ENCODE peak calls at places on chromosomes 16 and 17, in eight cellular contexts. D, K, Z, O, I, R, N and W are unnamed samples.

GRCh38 chr17:59751955-59752413 is 44.5 kb downstream of the VMP1 start:
- DNase-seq in D (no peak), K (no peak), Z (no peak), O (no peak), I (no peak), R (peak), N (no peak), W (no peak)

GRCh38 chr16:67499159-67499558 is 15.8 kb upstream of the AGRP start:
- DNase-seq in D (no peak), K (no peak), Z (no peak), O (peak), I (no peak), R (peak), N (peak), W (no peak)

GRCh38 chr17:59769891-59770290 is 62.4 kb downstream of the VMP1 start:
- DNase-seq in D (no peak), K (no peak), Z (no peak), O (no peak), I (no peak), R (peak), N (no peak), W (no peak)

GRCh38 chr17:5115673-5116651 is at the start of gene USP6:
- DNase-seq in D (no peak), K (no peak), Z (no peak), O (no peak), I (no peak), R (peak), N (no peak), W (no peak)

GRCh38 chr17:48734328-48735056 is 5.9 kb upstream of the HOXB13 start:
- DNase-seq in D (no peak), K (no peak), Z (no peak), O (no peak), I (no peak), R (no peak), N (no peak), W (no peak)

GRCh38 chr17:33750943-33751701 is 458.0 kb upstream of the ASIC2 start:
- DNase-seq in D (peak), K (peak), Z (peak), O (peak), I (peak), R (peak), N (peak), W (peak)

GRCh38 chr16:89150090-89150835 is 21.3 kb upstream of the CDH15 start:
- DNase-seq in D (no peak), K (no peak), Z (no peak), O (peak), I (no peak), R (no peak), N (no peak), W (no peak)

GRCh38 chr17:30256756-30257506 is 21.4 kb upstream of the SLC6A4 start:
- DNase-seq in D (no peak), K (no peak), Z (no peak), O (no peak), I (no peak), R (peak), N (no peak), W (peak)

GRCh38 chr17:70076831-70077230 is 1.8 kb downstream of the KCNJ16 start:
- DNase-seq in D (no peak), K (no peak), Z (no peak), O (no peak), I (no peak), R (no peak), N (no peak), W (no peak)

GRCh38 chr17:4573682-4574081 is 10.6 kb upstream of the SMTNL2 start:
- DNase-seq in D (no peak), K (no peak), Z (no peak), O (peak), I (no peak), R (peak), N (no peak), W (no peak)

GRCh38 chr17:74779948-74780400 is 3.8 kb upstream of the NAT9 start:
- DNase-seq in D (peak), K (peak), Z (no peak), O (peak), I (no peak), R (no peak), N (peak), W (no peak)

GRCh38 chr16:23858496-23859062 is 22.8 kb downstream of the PRKCB start:
- DNase-seq in D (no peak), K (peak), Z (no peak), O (no peak), I (no peak), R (peak), N (no peak), W (no peak)

GRCh38 chr17:55734128-55734781 is 11.6 kb upstream of the TMEM100 start:
- DNase-seq in D (no peak), K (no peak), Z (peak), O (no peak), I (no peak), R (peak), N (no peak), W (no peak)

GRCh38 chr17:56593741-56594527 is 435 bp downstream of the NOG start:
- DNase-seq in D (peak), K (peak), Z (peak), O (peak), I (peak), R (peak), N (peak), W (peak)

GRCh38 chr16:30884760-30885159 is 9.1 kb downstream of the BCL7C start:
- DNase-seq in D (no peak), K (no peak), Z (no peak), O (no peak), I (no peak), R (no peak), N (no peak), W (no peak)

GRCh38 chr17:29005936-29006438 is at the start of gene SEZ6:
- DNase-seq in D (peak), K (peak), Z (peak), O (peak), I (peak), R (peak), N (peak), W (peak)

GRCh38 chr16:30335598-30336474 is 19.3 kb downstream of the CD2BP2 start:
- DNase-seq in D (peak), K (peak), Z (no peak), O (peak), I (no peak), R (peak), N (no peak), W (no peak)

GRCh38 chr16:87635541-87636049 is 33.3 kb downstream of the JPH3 start:
- DNase-seq in D (peak), K (peak), Z (peak), O (peak), I (peak), R (peak), N (no peak), W (peak)

GRCh38 chr17:48161127-48161905 is 53.8 kb downstream of the SNX11 start:
- DNase-seq in D (no peak), K (no peak), Z (no peak), O (no peak), I (no peak), R (no peak), N (no peak), W (no peak)

GRCh38 chr17:29740017-29740416 is 117.3 kb upstream of the CORO6 start:
- DNase-seq in D (no peak), K (no peak), Z (peak), O (no peak), I (no peak), R (no peak), N (no peak), W (no peak)

GRCh38 chr17:74945543-74945942 is 9.8 kb downstream of the OTOP3 start:
- DNase-seq in D (no peak), K (no peak), Z (no peak), O (no peak), I (no peak), R (no peak), N (no peak), W (no peak)

GRCh38 chr17:78719630-78720298 is 62.3 kb downstream of the CYTH1 start:
- DNase-seq in D (no peak), K (no peak), Z (no peak), O (no peak), I (no peak), R (no peak), N (no peak), W (no peak)

DNA sequence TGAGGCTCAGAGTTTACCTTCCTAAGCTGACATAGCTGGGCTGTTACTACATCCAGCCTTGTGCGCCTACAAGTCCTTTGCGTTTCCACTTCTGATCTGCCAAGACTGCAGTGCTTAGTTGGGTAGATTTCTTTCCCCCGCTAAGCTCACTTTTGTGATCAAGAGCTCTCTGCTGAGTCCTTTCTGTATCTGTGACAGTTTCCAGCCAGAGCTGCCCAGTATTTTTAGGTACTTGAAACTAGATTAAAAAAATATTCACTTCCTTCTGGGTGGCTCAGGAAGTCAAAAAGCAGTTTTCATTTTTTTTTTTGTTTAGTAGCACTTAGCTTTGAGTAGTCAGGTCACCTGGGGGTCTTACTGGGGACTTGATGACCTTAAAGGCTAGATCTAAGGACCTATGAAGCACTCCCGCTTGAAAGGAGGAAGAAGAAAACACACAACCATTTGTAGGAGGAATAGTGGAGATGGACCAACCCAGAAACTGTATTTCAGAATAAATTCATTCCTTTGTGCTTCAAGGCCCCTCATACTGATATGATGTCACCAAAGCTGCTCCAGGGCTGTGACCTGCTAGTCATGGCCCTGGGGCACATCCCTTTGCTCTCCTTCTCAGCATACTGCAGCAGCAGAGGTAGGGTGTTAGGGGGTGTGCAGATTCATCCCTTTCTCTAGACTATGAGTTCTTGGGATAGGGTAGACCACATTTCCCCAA is 75.6 kb upstream of the HNF1B start:
- DNase-seq in D (no peak), K (no peak), Z (no peak), O (no peak), I (no peak), R (no peak), N (no peak), W (no peak)
- H3K27ac ChIP-seq in D (no peak), K (no peak), Z (no peak), O (no peak), I (no peak), R (no peak), N (no peak), W (no peak)

DNA sequence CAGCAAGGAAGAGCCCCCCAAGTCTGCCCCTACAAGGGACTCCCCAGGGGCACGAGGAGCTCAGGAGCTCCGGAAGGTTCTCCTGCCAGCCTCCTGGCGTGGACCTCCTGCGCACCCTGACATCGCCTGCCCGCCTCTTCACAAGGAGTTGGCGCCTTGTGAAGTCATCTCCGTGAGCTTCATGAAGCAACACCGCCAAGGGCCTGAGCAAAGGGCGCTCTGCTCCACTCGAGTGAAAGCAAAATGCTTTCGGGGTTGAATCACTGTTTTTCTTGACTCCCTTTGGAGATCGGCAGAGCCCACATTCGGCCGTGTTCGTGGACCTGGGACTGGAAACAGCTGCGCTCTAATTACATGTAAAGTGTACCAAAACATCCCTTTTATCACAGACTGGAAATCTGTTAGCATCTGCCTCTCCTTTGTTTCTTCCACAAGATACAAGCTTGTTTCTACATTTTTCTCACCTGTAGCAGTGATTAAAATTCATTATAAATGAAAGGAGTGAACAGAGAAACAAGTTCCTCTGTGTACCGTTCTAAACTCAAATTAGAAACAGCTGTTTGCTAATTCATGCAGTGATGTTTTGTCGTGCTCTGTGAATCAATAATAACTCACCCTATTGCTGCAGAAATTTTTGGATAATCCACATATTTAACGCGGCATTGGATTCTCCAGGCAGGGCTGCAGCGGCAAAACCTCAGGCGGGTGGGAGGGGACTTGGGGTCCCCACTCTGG is 203.3 kb downstream of the ZNF423 start:
- DNase-seq in D (no peak), K (no peak), Z (no peak), O (peak), I (no peak), R (peak), N (peak), W (peak)
- H3K4me3 ChIP-seq in D (no peak), K (no peak), Z (no peak), O (no peak), I (no peak), R (peak), N (no peak), W (no peak)

DNA sequence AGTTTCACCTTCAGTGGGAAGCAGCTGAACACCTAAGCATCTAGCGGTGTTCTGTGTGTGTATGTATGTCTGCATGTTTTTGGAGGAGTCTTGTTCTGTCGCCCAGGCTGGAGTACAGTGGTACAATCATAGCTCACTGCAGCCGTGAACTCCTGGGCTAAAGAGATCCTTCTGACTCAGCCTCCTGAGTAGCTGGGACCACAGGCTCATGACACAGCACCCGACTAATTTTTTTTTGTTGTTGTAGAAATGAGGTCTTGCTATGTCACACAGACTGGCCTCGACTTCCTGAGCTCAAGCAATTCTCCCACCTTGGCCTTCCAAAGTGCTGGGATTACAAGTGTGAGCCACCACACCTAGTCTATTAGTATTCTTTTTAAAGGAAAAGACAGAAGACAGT is 30.2 kb upstream of the FAAP100 start:
- DNase-seq in D (no peak), K (no peak), Z (no peak), O (no peak), I (no peak), R (peak), N (no peak), W (peak)
- H3K27ac ChIP-seq in D (no peak), K (no peak), Z (no peak), O (no peak), I (no peak), R (peak), N (no peak), W (peak)

GRCh38 chr16:1712791-1713261 is 6.8 kb downstream of the MAPK8IP3 start:
- DNase-seq in D (no peak), K (no peak), Z (no peak), O (no peak), I (no peak), R (peak), N (no peak), W (peak)
- H3K4me3 ChIP-seq in D (no peak), K (no peak), Z (no peak), O (no peak), I (no peak), R (no peak), N (no peak), W (no peak)

DNA sequence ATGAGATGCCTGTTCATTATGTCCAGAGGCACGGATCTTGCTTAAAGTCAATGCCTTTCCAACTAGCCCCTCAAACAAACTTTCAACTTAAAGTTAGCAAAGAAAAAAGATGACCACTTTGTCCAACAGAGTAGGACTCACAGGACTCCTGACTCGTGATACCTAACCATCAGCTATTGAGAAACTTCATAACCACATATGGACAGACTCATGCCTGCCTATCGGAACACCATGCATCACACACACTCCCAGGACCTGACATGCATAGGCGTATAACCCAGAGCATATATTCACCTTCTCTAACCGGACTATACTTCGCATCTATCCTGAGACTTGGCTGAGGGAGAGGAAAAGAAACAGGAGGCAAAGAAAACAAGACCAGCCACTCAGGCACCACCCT is 2.3 kb downstream of the PIP4K2B start:
- DNase-seq in D (no peak), K (no peak), Z (no peak), O (no peak), I (no peak), R (peak), N (no peak), W (peak)
- H3K27ac ChIP-seq in D (no peak), K (no peak), Z (no peak), O (peak), I (no peak), R (peak), N (peak), W (no peak)